ENCODE peak calls at places on chromosomes 7 and 10, in five cellular contexts. C is ovary, P is sigmoid colon, Z is SK-N-SH, V is GM12878. R is an unnamed sample.

GRCh38 chr10:17918187-17918903 is 33.4 kb upstream of the SLC39A12 start:
- DNase-seq in C (no peak), P (no peak), Z (no peak), V (no peak), R (no peak)

GRCh38 chr10:43197834-43198681 is 59.8 kb downstream of the CSGALNACT2 start:
- DNase-seq in C (no peak), P (peak; percentile 40), Z (peak; percentile 71), V (no peak), R (no peak)

GRCh38 chr7:102834466-102834865 is 78.3 kb upstream of the LRRC17 start:
- DNase-seq in C (no peak), P (no peak), Z (no peak), V (no peak), R (no peak)

GRCh38 chr10:50382576-50383023 is 131.3 kb upstream of the ASAH2 start:
- DNase-seq in C (no peak), P (no peak), Z (no peak), V (no peak), R (no peak)

GRCh38 chr10:86334515-86335085 is 32.0 kb downstream of the GRID1 start:
- DNase-seq in C (no peak), P (peak; percentile 14), Z (no peak), V (no peak), R (peak; percentile 38)

GRCh38 chr10:17657116-17657500 is 13.2 kb downstream of the STAM start:
- DNase-seq in C (no peak), P (no peak), Z (no peak), V (no peak), R (no peak)

GRCh38 chr10:89348458-89348857 is 20.7 kb downstream of the IFIT3 start:
- DNase-seq in C (no peak), P (no peak), Z (no peak), V (no peak), R (no peak)

GRCh38 chr7:134400859-134401258 is 58.0 kb downstream of the AKR1B1 start:
- DNase-seq in C (no peak), P (no peak), Z (no peak), V (no peak), R (no peak)

GRCh38 chr10:78044699-78045098 is 11.0 kb downstream of the RPS24 start:
- DNase-seq in C (no peak), P (no peak), Z (no peak), V (no peak), R (no peak)

GRCh38 chr10:103149991-103150622 is 43.0 kb downstream of the NT5C2 start:
- DNase-seq in C (no peak), P (no peak), Z (no peak), V (no peak), R (no peak)

GRCh38 chr7:129664029-129665012 is 52.8 kb downstream of the NRF1 start:
- DNase-seq in C (no peak), P (no peak), Z (peak; percentile 79), V (peak; percentile 11), R (no peak)

GRCh38 chr7:29289156-29290021 is 94.8 kb downstream of the CHN2 start:
- DNase-seq in C (peak; percentile 21), P (no peak), Z (no peak), V (peak; percentile 33), R (no peak)

GRCh38 chr7:116636997-116637396 is 35.0 kb upstream of the MET start:
- DNase-seq in C (no peak), P (no peak), Z (no peak), V (no peak), R (no peak)
- TF ChIP-seq EP300 in C (no peak), P (no peak), Z (no peak), V (no peak), R (no peak)

GRCh38 chr7:88545663-88546062 is 213.8 kb upstream of the ZNF804B start:
- DNase-seq in C (no peak), P (no peak), Z (no peak), V (no peak), R (no peak)

GRCh38 chr7:88548399-88548798 is 211.1 kb upstream of the ZNF804B start:
- DNase-seq in C (no peak), P (no peak), Z (no peak), V (no peak), R (no peak)

GRCh38 chr7:88546808-88547207 is 212.7 kb upstream of the ZNF804B start:
- DNase-seq in C (no peak), P (no peak), Z (peak; percentile 14), V (peak; percentile 20), R (no peak)
- TF ChIP-seq CTCF in C (no peak), P (no peak), Z (peak; percentile 63), V (peak; percentile 65), R (peak; percentile 11)

DNA sequence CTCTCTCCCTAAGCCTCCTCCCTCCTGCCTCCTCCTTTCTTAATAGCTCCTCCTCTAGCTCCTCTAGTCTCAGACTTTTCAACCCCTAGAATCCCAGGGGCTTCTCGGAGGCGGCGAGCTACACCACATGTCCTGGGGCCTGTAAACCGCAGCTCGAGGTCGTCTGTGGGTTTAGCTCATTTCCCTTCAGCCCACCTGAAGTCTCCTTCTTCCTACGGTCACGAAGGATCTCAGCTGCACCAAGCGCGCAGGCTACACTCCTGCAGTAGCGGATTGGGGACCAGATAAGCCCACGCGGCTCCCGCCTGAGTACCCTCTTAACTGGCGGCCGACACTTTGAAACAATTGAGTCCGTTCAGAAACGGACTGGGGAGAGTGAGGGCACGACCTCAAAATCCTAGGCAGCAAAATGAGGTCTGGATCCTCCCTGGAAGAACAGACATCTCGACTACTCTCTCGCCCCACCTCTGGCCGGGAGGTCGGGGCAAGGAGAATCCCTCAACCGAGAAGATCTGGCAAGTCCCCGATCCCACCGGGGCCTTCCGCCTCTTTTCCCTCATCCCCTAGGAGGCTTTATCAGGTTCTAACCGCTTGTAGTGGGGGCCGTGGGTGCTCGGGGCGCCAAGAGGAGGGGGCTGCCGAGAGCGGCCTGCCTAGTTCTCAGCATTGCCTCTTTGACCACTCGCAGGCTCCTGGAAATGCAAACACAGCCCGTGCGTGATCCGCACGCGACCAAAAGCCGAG is 1.3 kb upstream of the SORCS3 start:
- DNase-seq in C (no peak), P (no peak), Z (peak; percentile 55), V (no peak), R (no peak)
- H3K27me3 ChIP-seq in C (no peaks in the 10 kb centered on the region), P (peaks cover 39% of the 10 kb centered on the region), Z (peaks cover 31% of the 10 kb centered on the region), V (peaks cover 10% of the 10 kb centered on the region), R (peaks cover 91% of the 10 kb centered on the region)

GRCh38 chr7:17021205-17021604 is 139.4 kb upstream of the AGR3 start:
- DNase-seq in C (no peak), P (no peak), Z (no peak), V (no peak), R (no peak)
- TF ChIP-seq EP300 in C (no peak), P (no peak), Z (no peak), V (no peak), R (no peak)

DNA sequence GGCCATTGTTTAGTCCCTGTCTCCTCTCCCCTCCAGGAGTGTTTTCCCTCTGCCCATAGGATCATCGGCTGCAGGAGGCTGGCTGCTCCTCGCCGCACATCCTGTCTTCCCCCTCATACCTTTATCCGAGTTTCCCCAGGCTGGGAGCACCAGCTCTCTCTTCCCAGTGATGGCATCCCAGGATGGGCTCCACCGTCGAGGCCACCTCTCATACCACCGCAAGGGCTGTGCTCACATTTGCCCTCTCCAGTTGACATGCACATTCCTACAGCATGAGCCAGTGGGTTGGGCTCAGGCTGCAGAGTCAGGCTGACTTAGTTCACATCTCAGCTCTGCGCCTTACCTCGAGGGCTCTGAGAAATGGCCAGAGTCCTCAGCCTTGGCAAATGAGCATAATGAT is 12.1 kb downstream of the HKDC1 start:
- DNase-seq in C (no peak), P (no peak), Z (no peak), V (no peak), R (no peak)
- TF ChIP-seq CTCF in C (no peak), P (no peak), Z (no peak), V (no peak), R (no peak)

GRCh38 chr10:101566333-101567164 is 21.5 kb downstream of the POLL start:
- DNase-seq in C (no peak), P (peak; percentile 42), Z (peak; percentile 84), V (no peak), R (no peak)

GRCh38 chr10:101565370-101565900 is 22.6 kb downstream of the POLL start:
- DNase-seq in C (no peak), P (peak; percentile 33), Z (no peak), V (no peak), R (no peak)

GRCh38 chr10:101568054-101568745 is 19.9 kb downstream of the POLL start:
- DNase-seq in C (no peak), P (peak; percentile 52), Z (no peak), V (no peak), R (no peak)

GRCh38 chr10:101565936-101566332 is 22.1 kb downstream of the POLL start:
- DNase-seq in C (no peak), P (peak; percentile 40), Z (no peak), V (no peak), R (no peak)

DNA sequence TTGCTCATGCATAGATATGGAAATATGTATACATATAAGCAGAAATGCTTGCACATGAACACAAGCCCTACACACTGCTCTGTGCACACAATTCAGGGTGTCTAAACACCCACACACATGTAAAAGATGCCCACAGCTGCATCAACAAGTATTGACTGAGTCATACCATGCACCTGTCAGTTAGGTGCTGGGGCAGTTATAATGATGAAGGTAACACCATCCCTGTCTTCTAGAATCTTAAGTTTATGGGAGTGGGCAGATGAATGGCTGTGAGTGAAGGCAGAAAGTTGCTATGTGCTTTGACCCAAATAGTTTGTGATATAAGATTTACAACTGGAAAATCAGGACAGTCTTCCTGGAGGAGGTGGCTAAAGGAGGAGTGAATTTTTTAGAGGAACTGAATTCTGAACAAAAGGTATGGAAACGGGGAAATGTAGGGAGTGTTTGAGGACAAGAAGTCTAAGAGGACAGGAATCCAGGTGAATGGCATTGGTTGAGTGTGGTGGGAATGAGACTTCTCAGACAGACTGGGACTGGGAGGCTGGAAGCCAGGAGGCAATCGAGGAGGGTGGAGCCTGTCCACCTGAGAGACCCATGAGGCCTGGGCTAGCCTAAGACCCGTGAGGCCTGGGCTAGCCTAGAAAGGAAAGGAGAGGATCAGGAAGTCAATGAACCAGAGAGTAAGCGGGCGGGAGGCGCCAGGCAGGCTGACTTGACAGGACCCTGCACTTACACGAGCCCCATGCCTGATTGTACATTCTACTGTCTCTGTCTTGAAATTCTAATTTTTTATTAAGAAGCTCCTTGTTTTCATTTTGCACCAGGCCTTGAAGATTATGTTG is 20.7 kb downstream of the POLL start:
- DNase-seq in C (no peak), P (peak; percentile 51), Z (no peak), V (no peak), R (no peak)
- H3K27me3 ChIP-seq in C (peaks cover 3% of the 10 kb centered on the region), P (peaks cover 66% of the 10 kb centered on the region), Z (no peaks in the 10 kb centered on the region), V (peaks cover 4% of the 10 kb centered on the region), R (peaks cover 71% of the 10 kb centered on the region)

GRCh38 chr10:131882590-131883451 is 18.0 kb upstream of the PPP2R2D start:
- DNase-seq in C (no peak), P (no peak), Z (no peak), V (no peak), R (no peak)
- TF ChIP-seq EP300 in C (no peak), P (no peak), Z (no peak), V (no peak), R (no peak)

DNA sequence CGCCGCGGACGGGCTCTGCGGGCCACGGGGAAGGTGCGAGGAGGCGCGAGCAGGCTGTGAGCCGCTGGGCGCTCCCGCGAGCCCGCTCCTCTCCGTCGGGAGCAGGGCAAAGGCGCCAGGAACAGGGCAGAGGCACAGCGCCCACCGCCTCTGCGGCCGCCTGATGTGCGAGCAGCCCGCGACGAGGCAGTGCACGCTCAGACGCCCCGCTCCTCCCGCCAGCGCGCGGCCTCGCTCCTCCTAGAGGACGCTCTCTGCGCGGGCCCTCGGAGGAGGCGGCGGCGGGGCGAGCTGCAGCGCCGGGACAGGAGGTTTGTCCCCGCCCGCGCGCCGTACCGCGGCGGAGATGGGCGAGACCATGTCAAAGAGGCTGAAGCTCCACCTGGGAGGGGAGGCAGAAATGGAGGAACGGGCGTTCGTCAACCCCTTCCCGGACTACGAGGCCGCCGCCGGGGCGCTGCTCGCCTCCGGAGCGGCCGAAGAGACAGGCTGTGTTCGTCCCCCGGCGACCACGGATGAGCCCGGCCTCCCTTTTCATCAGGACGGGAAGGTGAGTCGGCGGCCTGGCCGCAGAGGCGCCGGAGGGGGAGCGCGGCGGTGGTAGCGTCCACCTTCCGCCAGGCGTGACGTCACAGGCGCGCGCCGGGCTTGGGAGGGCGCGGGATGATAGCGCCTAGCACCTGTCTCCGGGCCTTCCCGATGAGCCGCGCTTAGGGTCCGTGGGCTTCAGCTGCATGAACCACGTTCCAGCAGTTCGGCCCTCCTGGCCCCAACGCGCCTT is 733 bp downstream of the LANCL2 start:
- DNase-seq in C (peak; percentile 93), P (peak; percentile 97), Z (peak; percentile 98), V (peak; percentile 79), R (peak; percentile 96)
- TF ChIP-seq CTCF in C (peak; percentile 28), P (peak; percentile 41), Z (peak; percentile 43), V (peak; percentile 32), R (no peak)

R was measured in suprapubic skin.